ENCODE peak calls at places on chromosome 2, in nine cellular contexts. One of them, this sample, is unnamed.

GRCh38 chr2:158305501-158305900 is 151.1 kb downstream of the CCDC148 start:
- DNase-seq in CD8-positive, alpha-beta memory T cell: no peak
- DNase-seq in cardiac muscle cell: no peak
- DNase-seq in hepatocyte: no peak
- DNase-seq in lower lobe of right lung: no peak
- DNase-seq in pancreas: no peak
- DNase-seq in SJSA1: no peak
- DNase-seq in skeletal muscle cell: no peak
- DNase-seq in foreskin fibroblast: peak; percentile 18
- DNase-seq in this sample: no peak

GRCh38 chr2:142992843-142993242 is 115.4 kb downstream of the KYNU start:
- DNase-seq in skeletal muscle cell: no peak
- DNase-seq in lower lobe of right lung: no peak
- DNase-seq in hepatocyte: no peak
- DNase-seq in CD8-positive, alpha-beta memory T cell: no peak
- DNase-seq in pancreas: no peak
- DNase-seq in foreskin fibroblast: no peak
- DNase-seq in SJSA1: no peak
- DNase-seq in cardiac muscle cell: no peak
- DNase-seq in this sample: no peak

GRCh38 chr2:68258854-68259253 is 6.5 kb upstream of the PPP3R1 start:
- DNase-seq in CD8-positive, alpha-beta memory T cell: no peak
- DNase-seq in skeletal muscle cell: no peak
- DNase-seq in foreskin fibroblast: no peak
- DNase-seq in hepatocyte: no peak
- DNase-seq in cardiac muscle cell: no peak
- DNase-seq in lower lobe of right lung: no peak
- DNase-seq in pancreas: no peak
- DNase-seq in SJSA1: peak; percentile 57
- DNase-seq in this sample: peak; percentile 27

GRCh38 chr2:20490300-20491181 is 43.7 kb downstream of the RHOB start:
- DNase-seq in SJSA1: peak; percentile 28
- DNase-seq in cardiac muscle cell: peak; percentile 91
- DNase-seq in pancreas: peak; percentile 25
- DNase-seq in skeletal muscle cell: peak; percentile 95
- DNase-seq in lower lobe of right lung: no peak
- DNase-seq in foreskin fibroblast: no peak
- DNase-seq in CD8-positive, alpha-beta memory T cell: no peak
- DNase-seq in hepatocyte: peak; percentile 61
- DNase-seq in this sample: peak; percentile 97

GRCh38 chr2:177314722-177315264 is 50.3 kb upstream of the NFE2L2 start:
- DNase-seq in pancreas: no peak
- DNase-seq in lower lobe of right lung: no peak
- DNase-seq in foreskin fibroblast: no peak
- DNase-seq in CD8-positive, alpha-beta memory T cell: no peak
- DNase-seq in cardiac muscle cell: no peak
- DNase-seq in hepatocyte: no peak
- DNase-seq in skeletal muscle cell: no peak
- DNase-seq in SJSA1: no peak
- DNase-seq in this sample: no peak

GRCh38 chr2:31517442-31518203 is 63.1 kb downstream of the SRD5A2 start:
- DNase-seq in cardiac muscle cell: no peak
- DNase-seq in hepatocyte: no peak
- DNase-seq in lower lobe of right lung: no peak
- DNase-seq in CD8-positive, alpha-beta memory T cell: no peak
- DNase-seq in skeletal muscle cell: no peak
- DNase-seq in foreskin fibroblast: no peak
- DNase-seq in SJSA1: no peak
- DNase-seq in pancreas: no peak
- DNase-seq in this sample: no peak

GRCh38 chr2:12712871-12713270 is 3.9 kb upstream of the TRIB2 start:
- DNase-seq in CD8-positive, alpha-beta memory T cell: no peak
- DNase-seq in lower lobe of right lung: no peak
- DNase-seq in foreskin fibroblast: peak; percentile 44
- DNase-seq in SJSA1: no peak
- DNase-seq in skeletal muscle cell: peak; percentile 82
- DNase-seq in pancreas: no peak
- DNase-seq in hepatocyte: peak; percentile 21
- DNase-seq in cardiac muscle cell: peak; percentile 91
- DNase-seq in this sample: no peak

GRCh38 chr2:219010873-219011272 is 17.7 kb upstream of the CRYBA2 start:
- DNase-seq in CD8-positive, alpha-beta memory T cell: no peak
- DNase-seq in foreskin fibroblast: no peak
- DNase-seq in hepatocyte: no peak
- DNase-seq in pancreas: no peak
- DNase-seq in cardiac muscle cell: no peak
- DNase-seq in lower lobe of right lung: no peak
- DNase-seq in skeletal muscle cell: no peak
- DNase-seq in SJSA1: no peak
- DNase-seq in this sample: no peak

GRCh38 chr2:10655074-10655840 is 34.5 kb downstream of the NOL10 start:
- DNase-seq in cardiac muscle cell: no peak
- DNase-seq in foreskin fibroblast: no peak
- DNase-seq in skeletal muscle cell: no peak
- DNase-seq in CD8-positive, alpha-beta memory T cell: no peak
- DNase-seq in hepatocyte: no peak
- DNase-seq in pancreas: no peak
- DNase-seq in SJSA1: no peak
- DNase-seq in lower lobe of right lung: no peak
- DNase-seq in this sample: no peak

GRCh38 chr2:109715302-109715937 is 78.7 kb upstream of the RGPD5 start:
- DNase-seq in hepatocyte: peak; percentile 62
- DNase-seq in pancreas: peak; percentile 23
- DNase-seq in foreskin fibroblast: no peak
- DNase-seq in cardiac muscle cell: peak; percentile 49
- DNase-seq in lower lobe of right lung: no peak
- DNase-seq in CD8-positive, alpha-beta memory T cell: no peak
- DNase-seq in SJSA1: peak; percentile 37
- DNase-seq in skeletal muscle cell: no peak
- DNase-seq in this sample: peak; percentile 28

GRCh38 chr2:38712871-38713270 is 38.3 kb downstream of the SRSF7 start:
- DNase-seq in hepatocyte: no peak
- DNase-seq in skeletal muscle cell: no peak
- DNase-seq in foreskin fibroblast: peak; percentile 69
- DNase-seq in SJSA1: no peak
- DNase-seq in lower lobe of right lung: no peak
- DNase-seq in CD8-positive, alpha-beta memory T cell: no peak
- DNase-seq in pancreas: no peak
- DNase-seq in cardiac muscle cell: no peak
- DNase-seq in this sample: no peak
- H3K4me3 ChIP-seq in hepatocyte: no peak overlapping the region
- H3K4me3 ChIP-seq in skeletal muscle cell: no peak overlapping the region
- H3K4me3 ChIP-seq in foreskin fibroblast: no peak overlapping the region
- H3K4me3 ChIP-seq in SJSA1: no peak overlapping the region
- H3K4me3 ChIP-seq in lower lobe of right lung: no peak overlapping the region
- H3K4me3 ChIP-seq in CD8-positive, alpha-beta memory T cell: no peak overlapping the region
- H3K4me3 ChIP-seq in pancreas: no peak overlapping the region
- H3K4me3 ChIP-seq in cardiac muscle cell: no peak overlapping the region
- H3K4me3 ChIP-seq in this sample: no peak overlapping the region

DNA sequence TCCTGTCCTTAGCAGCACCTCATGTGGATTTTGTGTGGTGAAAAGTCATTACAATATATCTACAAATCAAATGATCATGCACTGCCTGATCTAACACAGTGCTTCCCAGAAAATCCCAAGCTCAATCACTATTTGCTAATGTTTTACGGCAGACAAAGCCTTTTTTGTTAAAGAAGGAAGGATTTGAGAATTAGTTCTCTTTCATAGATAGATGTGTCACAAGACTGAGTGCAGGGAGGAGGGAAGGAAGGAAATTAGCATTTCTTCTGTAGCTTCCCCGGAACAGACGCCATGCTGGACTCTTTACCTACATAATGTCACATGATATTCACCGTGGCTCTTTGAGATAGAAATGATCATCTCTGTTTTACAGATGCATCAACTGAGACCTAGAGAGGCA is 203.1 kb downstream of the ALK start:
- DNase-seq in CD8-positive, alpha-beta memory T cell: no peak
- DNase-seq in cardiac muscle cell: no peak
- DNase-seq in lower lobe of right lung: no peak
- DNase-seq in skeletal muscle cell: no peak
- DNase-seq in foreskin fibroblast: no peak
- DNase-seq in hepatocyte: no peak
- DNase-seq in SJSA1: no peak
- DNase-seq in pancreas: no peak
- DNase-seq in this sample: no peak
- H3K4me3 ChIP-seq in CD8-positive, alpha-beta memory T cell: no peak overlapping the region
- H3K4me3 ChIP-seq in cardiac muscle cell: no peak overlapping the region
- H3K4me3 ChIP-seq in lower lobe of right lung: no peak overlapping the region
- H3K4me3 ChIP-seq in skeletal muscle cell: no peak overlapping the region
- H3K4me3 ChIP-seq in foreskin fibroblast: no peak overlapping the region
- H3K4me3 ChIP-seq in hepatocyte: no peak overlapping the region
- H3K4me3 ChIP-seq in SJSA1: no peak overlapping the region
- H3K4me3 ChIP-seq in pancreas: no peak overlapping the region
- H3K4me3 ChIP-seq in this sample: no peak overlapping the region

DNA sequence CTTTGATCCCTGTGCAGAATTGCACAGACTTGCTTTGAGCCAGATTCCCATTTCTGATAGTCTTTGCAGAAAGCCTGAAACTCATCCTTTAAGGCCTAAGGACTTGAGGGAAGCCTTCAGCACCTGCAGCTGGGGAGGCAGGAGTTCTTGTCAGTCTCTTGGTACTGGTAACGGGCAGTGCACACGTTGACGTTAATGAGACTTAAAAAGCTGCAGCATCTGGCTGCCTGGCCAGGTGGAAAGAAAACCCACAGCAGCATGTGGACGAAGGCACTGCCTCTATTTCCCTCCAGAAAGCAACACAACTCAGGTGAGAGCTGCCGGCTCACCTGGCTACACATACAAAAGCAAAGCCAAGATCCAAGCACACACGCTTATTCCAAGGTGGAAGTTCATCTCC is 178.8 kb downstream of the ANAPC1 start:
- DNase-seq in hepatocyte: no peak
- DNase-seq in CD8-positive, alpha-beta memory T cell: no peak
- DNase-seq in pancreas: no peak
- DNase-seq in cardiac muscle cell: no peak
- DNase-seq in skeletal muscle cell: no peak
- DNase-seq in lower lobe of right lung: no peak
- DNase-seq in SJSA1: no peak
- DNase-seq in foreskin fibroblast: no peak
- DNase-seq in this sample: no peak
- H3K4me3 ChIP-seq in hepatocyte: no peak overlapping the region
- H3K4me3 ChIP-seq in CD8-positive, alpha-beta memory T cell: no peak overlapping the region
- H3K4me3 ChIP-seq in pancreas: no peak overlapping the region
- H3K4me3 ChIP-seq in cardiac muscle cell: no peak overlapping the region
- H3K4me3 ChIP-seq in skeletal muscle cell: no peak overlapping the region
- H3K4me3 ChIP-seq in lower lobe of right lung: no peak overlapping the region
- H3K4me3 ChIP-seq in SJSA1: no peak overlapping the region
- H3K4me3 ChIP-seq in foreskin fibroblast: no peak overlapping the region
- H3K4me3 ChIP-seq in this sample: no peak overlapping the region

GRCh38 chr2:172173307-172173706 is 70.6 kb upstream of the DLX2 start:
- DNase-seq in foreskin fibroblast: peak; percentile 19
- DNase-seq in lower lobe of right lung: no peak
- DNase-seq in pancreas: no peak
- DNase-seq in SJSA1: no peak
- DNase-seq in cardiac muscle cell: no peak
- DNase-seq in CD8-positive, alpha-beta memory T cell: no peak
- DNase-seq in skeletal muscle cell: no peak
- DNase-seq in hepatocyte: no peak
- DNase-seq in this sample: no peak
- H3K4me3 ChIP-seq in foreskin fibroblast: no peak overlapping the region
- H3K4me3 ChIP-seq in lower lobe of right lung: peak overlapping the region; percentile 62
- H3K4me3 ChIP-seq in pancreas: no peak overlapping the region
- H3K4me3 ChIP-seq in SJSA1: no peak overlapping the region
- H3K4me3 ChIP-seq in cardiac muscle cell: no peak overlapping the region
- H3K4me3 ChIP-seq in CD8-positive, alpha-beta memory T cell: no peak overlapping the region
- H3K4me3 ChIP-seq in skeletal muscle cell: no peak overlapping the region
- H3K4me3 ChIP-seq in hepatocyte: no peak overlapping the region
- H3K4me3 ChIP-seq in this sample: no peak overlapping the region

GRCh38 chr2:6475155-6475940 is 390.4 kb downstream of the CMPK2 start:
- DNase-seq in SJSA1: no peak
- DNase-seq in pancreas: no peak
- DNase-seq in skeletal muscle cell: no peak
- DNase-seq in foreskin fibroblast: no peak
- DNase-seq in lower lobe of right lung: no peak
- DNase-seq in hepatocyte: no peak
- DNase-seq in CD8-positive, alpha-beta memory T cell: no peak
- DNase-seq in cardiac muscle cell: no peak
- DNase-seq in this sample: no peak
- H3K4me3 ChIP-seq in SJSA1: no peak overlapping the region
- H3K4me3 ChIP-seq in pancreas: no peak overlapping the region
- H3K4me3 ChIP-seq in skeletal muscle cell: no peak overlapping the region
- H3K4me3 ChIP-seq in foreskin fibroblast: no peak overlapping the region
- H3K4me3 ChIP-seq in lower lobe of right lung: no peak overlapping the region
- H3K4me3 ChIP-seq in hepatocyte: no peak overlapping the region
- H3K4me3 ChIP-seq in CD8-positive, alpha-beta memory T cell: no peak overlapping the region
- H3K4me3 ChIP-seq in cardiac muscle cell: no peak overlapping the region
- H3K4me3 ChIP-seq in this sample: no peak overlapping the region

GRCh38 chr2:226431301-226431955 is 368.2 kb downstream of the IRS1 start:
- DNase-seq in foreskin fibroblast: peak; percentile 49
- DNase-seq in SJSA1: peak; percentile 84
- DNase-seq in pancreas: no peak
- DNase-seq in lower lobe of right lung: no peak
- DNase-seq in hepatocyte: no peak
- DNase-seq in cardiac muscle cell: peak; percentile 59
- DNase-seq in skeletal muscle cell: no peak
- DNase-seq in CD8-positive, alpha-beta memory T cell: no peak
- DNase-seq in this sample: peak; percentile 48
- H3K4me3 ChIP-seq in foreskin fibroblast: no peak overlapping the region
- H3K4me3 ChIP-seq in SJSA1: no peak overlapping the region
- H3K4me3 ChIP-seq in pancreas: no peak overlapping the region
- H3K4me3 ChIP-seq in lower lobe of right lung: no peak overlapping the region
- H3K4me3 ChIP-seq in hepatocyte: no peak overlapping the region
- H3K4me3 ChIP-seq in cardiac muscle cell: no peak overlapping the region
- H3K4me3 ChIP-seq in skeletal muscle cell: no peak overlapping the region
- H3K4me3 ChIP-seq in CD8-positive, alpha-beta memory T cell: no peak overlapping the region
- H3K4me3 ChIP-seq in this sample: no peak overlapping the region

GRCh38 chr2:8003462-8004075 is 678.3 kb upstream of the ID2 start:
- DNase-seq in skeletal muscle cell: peak; percentile 36
- DNase-seq in SJSA1: peak; percentile 74
- DNase-seq in hepatocyte: peak; percentile 70
- DNase-seq in cardiac muscle cell: peak; percentile 70
- DNase-seq in CD8-positive, alpha-beta memory T cell: no peak
- DNase-seq in foreskin fibroblast: peak; percentile 87
- DNase-seq in pancreas: no peak
- DNase-seq in lower lobe of right lung: no peak
- DNase-seq in this sample: peak; percentile 86

GRCh38 chr2:8006181-8006580 is 675.7 kb upstream of the ID2 start:
- DNase-seq in CD8-positive, alpha-beta memory T cell: no peak
- DNase-seq in lower lobe of right lung: no peak
- DNase-seq in foreskin fibroblast: no peak
- DNase-seq in hepatocyte: no peak
- DNase-seq in SJSA1: no peak
- DNase-seq in cardiac muscle cell: no peak
- DNase-seq in skeletal muscle cell: no peak
- DNase-seq in pancreas: no peak
- DNase-seq in this sample: peak; percentile 30

GRCh38 chr2:8002765-8003393 is 679.0 kb upstream of the ID2 start:
- DNase-seq in CD8-positive, alpha-beta memory T cell: no peak
- DNase-seq in cardiac muscle cell: peak; percentile 9
- DNase-seq in skeletal muscle cell: no peak
- DNase-seq in foreskin fibroblast: no peak
- DNase-seq in pancreas: no peak
- DNase-seq in lower lobe of right lung: no peak
- DNase-seq in SJSA1: peak; percentile 5
- DNase-seq in hepatocyte: no peak
- DNase-seq in this sample: peak; percentile 12

GRCh38 chr2:8006626-8007025 is 675.2 kb upstream of the ID2 start:
- DNase-seq in CD8-positive, alpha-beta memory T cell: no peak
- DNase-seq in SJSA1: peak; percentile 4
- DNase-seq in lower lobe of right lung: no peak
- DNase-seq in pancreas: no peak
- DNase-seq in foreskin fibroblast: no peak
- DNase-seq in skeletal muscle cell: no peak
- DNase-seq in cardiac muscle cell: no peak
- DNase-seq in hepatocyte: no peak
- DNase-seq in this sample: peak; percentile 12

GRCh38 chr2:8004250-8004681 is 677.6 kb upstream of the ID2 start:
- DNase-seq in hepatocyte: peak; percentile 88
- DNase-seq in CD8-positive, alpha-beta memory T cell: no peak
- DNase-seq in SJSA1: peak; percentile 55
- DNase-seq in pancreas: no peak
- DNase-seq in skeletal muscle cell: peak; percentile 80
- DNase-seq in cardiac muscle cell: peak; percentile 90
- DNase-seq in lower lobe of right lung: no peak
- DNase-seq in foreskin fibroblast: peak; percentile 92
- DNase-seq in this sample: peak; percentile 98
- H3K4me3 ChIP-seq in hepatocyte: no peak overlapping the region
- H3K4me3 ChIP-seq in CD8-positive, alpha-beta memory T cell: no peak overlapping the region
- H3K4me3 ChIP-seq in SJSA1: no peak overlapping the region
- H3K4me3 ChIP-seq in pancreas: no peak overlapping the region
- H3K4me3 ChIP-seq in skeletal muscle cell: no peak overlapping the region
- H3K4me3 ChIP-seq in cardiac muscle cell: no peak overlapping the region
- H3K4me3 ChIP-seq in lower lobe of right lung: no peak overlapping the region
- H3K4me3 ChIP-seq in foreskin fibroblast: no peak overlapping the region
- H3K4me3 ChIP-seq in this sample: no peak overlapping the region